ENCODE peak calls at places on chromosomes 4 and X, in ten cellular contexts. S is stromal cell of bone marrow; U is fibroblast of gingiva; J is fibroblast of the aortic adventitia; C is smooth muscle cell of the brain vasculature; Y is right atrium auricular region; M is left ventricle myocardium inferior; V is activated naive CD8-positive, alpha-beta T cell treated with anti-CD3 and anti-CD28 coated beads, Interleukin-2, amount 50 U/mL, for 16 hours; X is anterior cingulate cortex; H is fibroblast of pulmonary artery. K is an unnamed sample.

GRCh38 chr4:186765138-186765537 is 41.5 kb upstream of the FAT1 start:
- DNase-seq in S (peak; percentile 76), U (peak; percentile 95), J (peak; percentile 28), C (no peak), Y (no peak), M (no peak), V (no peak), X (no peak), H (peak; percentile 43), K (no peak)

GRCh38 chr4:150390531-150390910 is 191.4 kb upstream of the MAB21L2 start:
- DNase-seq in S (no peak), U (no peak), J (no peak), C (no peak), Y (no peak), M (no peak), V (no peak), X (no peak), H (no peak), K (no peak)

GRCh38 chr4:56764775-56765174 is 56.7 kb downstream of the SPINK2 start:
- DNase-seq in S (no peak), U (peak; percentile 11), J (peak; percentile 22), C (no peak), Y (no peak), M (no peak), V (no peak), X (no peak), H (peak; percentile 14), K (peak; percentile 27)

GRCh38 chrX:111869639-111870034 is 6.3 kb upstream of the TRPC5OS start:
- DNase-seq in S (peak; percentile 21), U (peak; percentile 15), J (peak; percentile 53), C (no peak), Y (no peak), M (no peak), V (no peak), X (no peak), H (peak; percentile 61), K (peak; percentile 71)

GRCh38 chrX:6225307-6226052 is 3.2 kb downstream of the NLGN4X start:
- DNase-seq in S (no peak), U (no peak), J (no peak), C (no peak), Y (no peak), M (no peak), V (no peak), X (no peak), H (no peak), K (no peak)

GRCh38 chr4:7074423-7074822 is 6.6 kb upstream of the GRPEL1 start:
- DNase-seq in S (no peak), U (no peak), J (no peak), C (no peak), Y (no peak), M (no peak), V (no peak), X (no peak), H (no peak), K (peak; percentile 13)

GRCh38 chr4:166198921-166199320 is 325.9 kb downstream of the TLL1 start:
- DNase-seq in S (no peak), U (no peak), J (no peak), C (no peak), Y (no peak), M (no peak), V (no peak), X (no peak), H (no peak), K (no peak)

GRCh38 chr4:86496094-86497060 is 97.7 kb upstream of the PTPN13 start:
- DNase-seq in S (no peak), U (peak; percentile 50), J (peak; percentile 77), C (no peak), Y (no peak), M (no peak), V (no peak), X (peak; percentile 2), H (peak; percentile 69), K (peak; percentile 87)

GRCh38 chr4:166994686-166995085 is 239.6 kb downstream of the SPOCK3 start:
- DNase-seq in S (no peak), U (no peak), J (no peak), C (no peak), Y (no peak), M (no peak), V (no peak), X (no peak), H (no peak), K (no peak)

GRCh38 chrX:38061335-38061734 is 55.0 kb downstream of the SYTL5 start:
- DNase-seq in S (no peak), U (no peak), J (peak; percentile 34), C (no peak), Y (no peak), M (no peak), V (no peak), X (no peak), H (peak; percentile 20), K (peak; percentile 19)

GRCh38 chrX:72003811-72004750 is 93.4 kb downstream of the NHSL2 start:
- DNase-seq in S (no peak), U (peak; percentile 36), J (peak; percentile 61), C (no peak), Y (peak; percentile 66), M (peak; percentile 35), V (no peak), X (no peak), H (peak; percentile 23), K (peak; percentile 52)

GRCh38 chr4:136241221-136241986 is 1290.9 kb downstream of the PCDH18 start:
- DNase-seq in S (no peak), U (peak; percentile 13), J (no peak), C (peak; percentile 7), Y (no peak), M (no peak), V (no peak), X (no peak), H (peak; percentile 7), K (peak; percentile 46)

K was measured in adipocyte.